ENCODE peak calls at places on chromosome 17, in eight cellular contexts. R, D, B, I, X, C, P and E are unnamed samples.

GRCh38 chr17:17300624-17301568 is 2.3 kb upstream of the NT5M start:
- DNase-seq in D (peak; percentile 99), R (peak; percentile 53), C (no peak), I (no peak), X (peak; percentile 69), B (no peak), P (no peak), E (no peak)

GRCh38 chr17:45574376-45574775 is 83.9 kb upstream of the PLEKHM1 start:
- DNase-seq in R (no peak), P (no peak), D (no peak), X (no peak), C (no peak), I (no peak), B (no peak), E (no peak)

GRCh38 chr17:66165537-66166123 is 26.3 kb downstream of the CEP112 start:
- DNase-seq in P (no peak), X (no peak), I (no peak), R (no peak), C (peak; percentile 52), B (peak; percentile 83), D (no peak), E (peak; percentile 14)

GRCh38 chr17:64328875-64329405 is 61.7 kb downstream of the PECAM1 start:
- DNase-seq in C (no peak), R (no peak), X (no peak), B (no peak), D (no peak), P (no peak), I (no peak), E (no peak)

GRCh38 chr17:30323895-30324319 is 9.9 kb downstream of the TMIGD1 start:
- DNase-seq in X (peak; percentile 52), B (peak; percentile 77), R (no peak), P (no peak), C (peak; percentile 31), D (no peak), I (no peak), E (no peak)

GRCh38 chr17:64491034-64491860 is 5.6 kb downstream of the POLG2 start:
- DNase-seq in X (no peak), R (no peak), C (no peak), I (no peak), P (peak; percentile 27), B (peak; percentile 67), D (no peak), E (no peak)

GRCh38 chr17:64632606-64633005 is 29.5 kb downstream of the SMURF2 start:
- DNase-seq in I (no peak), X (no peak), R (no peak), B (no peak), C (no peak), P (no peak), D (no peak), E (no peak)

GRCh38 chr17:47968836-47969235 is 2.1 kb upstream of the CDK5RAP3 start:
- DNase-seq in C (no peak), B (no peak), X (no peak), D (no peak), R (no peak), I (no peak), P (no peak), E (no peak)

GRCh38 chr17:7258731-7259554 is 3.3 kb downstream of the CLDN7 start:
- DNase-seq in C (no peak), P (no peak), B (peak; percentile 38), D (no peak), I (no peak), R (no peak), X (no peak), E (no peak)

GRCh38 chr17:51585514-51586104 is 325.3 kb downstream of the UTP18 start:
- DNase-seq in B (peak; percentile 74), X (no peak), D (peak; percentile 75), I (no peak), P (no peak), R (peak; percentile 40), C (no peak), E (peak; percentile 16)

GRCh38 chr17:67821871-67822367 is 3.4 kb upstream of the BPTF start:
- DNase-seq in I (no peak), R (no peak), P (no peak), B (no peak), X (no peak), C (no peak), D (no peak), E (no peak)

GRCh38 chr17:48555183-48555615 is 10.3 kb upstream of the HOXB2 start:
- DNase-seq in D (no peak), P (no peak), B (peak; percentile 72), I (no peak), X (no peak), R (no peak), C (peak; percentile 81), E (no peak)

GRCh38 chr17:44255915-44256314 is 12.0 kb downstream of the SLC4A1 start:
- DNase-seq in I (no peak), X (no peak), R (no peak), C (no peak), P (no peak), D (no peak), B (no peak), E (no peak)

GRCh38 chr17:10177921-10178788 is 20.3 kb downstream of the GAS7 start:
- DNase-seq in I (no peak), D (peak; percentile 87), P (no peak), X (no peak), R (peak; percentile 32), C (no peak), B (no peak), E (no peak)

GRCh38 chr17:74812109-74812864 is 36.1 kb upstream of the NAT9 start:
- DNase-seq in I (no peak), P (no peak), D (no peak), R (no peak), X (no peak), B (no peak), C (no peak), E (no peak)

GRCh38 chr17:56441331-56441730 is 152.2 kb upstream of the NOG start:
- DNase-seq in P (no peak), C (no peak), I (no peak), X (no peak), D (no peak), B (peak; percentile 16), R (no peak), E (no peak)

GRCh38 chr17:2421315-2422147 is 20.7 kb upstream of the MNT start:
- DNase-seq in C (no peak), D (no peak), R (no peak), B (no peak), I (no peak), X (no peak), P (no peak), E (no peak)

GRCh38 chr17:78086740-78087139 is 41.8 kb downstream of the TMC6 start:
- DNase-seq in X (no peak), B (no peak), I (no peak), R (no peak), D (no peak), C (no peak), P (no peak), E (no peak)

GRCh38 chr17:6752068-6752909 is 3.6 kb upstream of the XAF1 start:
- DNase-seq in D (no peak), X (no peak), C (peak; percentile 99), I (peak; percentile 85), P (no peak), R (no peak), B (peak; percentile 75), E (peak; percentile 65)

GRCh38 chr17:78039581-78039980 is 81.1 kb downstream of the TNRC6C start:
- DNase-seq in R (no peak), I (no peak), X (no peak), C (no peak), P (no peak), B (no peak), D (no peak), E (no peak)

GRCh38 chr17:61808442-61808841 is 54.9 kb downstream of the BRIP1 start:
- DNase-seq in R (no peak), P (no peak), D (no peak), X (no peak), C (no peak), B (no peak), I (no peak), E (no peak)

GRCh38 chr17:36920032-36921000 is 17.0 kb upstream of the LHX1 start:
- DNase-seq in R (no peak), I (no peak), X (peak; percentile 38), C (no peak), D (peak; percentile 53), B (peak; percentile 65), P (no peak), E (no peak)

GRCh38 chr17:49730078-49730786 is 22.5 kb upstream of the SLC35B1 start:
- DNase-seq in R (no peak), B (no peak), X (no peak), D (no peak), P (no peak), I (peak; percentile 52), C (peak; percentile 97), E (peak; percentile 83)

GRCh38 chr17:57666198-57666870 is 78.8 kb downstream of the CCDC182 start:
- DNase-seq in X (no peak), R (no peak), C (no peak), B (no peak), P (no peak), I (no peak), D (peak; percentile 22), E (no peak)

GRCh38 chr17:4849011-4849536 is 15.9 kb downstream of the MINK1 start:
- DNase-seq in R (no peak), I (no peak), B (peak; percentile 96), X (no peak), P (no peak), D (peak; percentile 56), C (no peak), E (no peak)